ENCODE peak calls at places on chromosome 5, in nine cellular contexts. B is HCT116, A is right lobe of liver, D is right cardiac atrium, L is H1, S is adipocyte, X is cardiac muscle cell, Q is GM23248, O is SK-N-SH. I is an unnamed sample.

GRCh38 chr5:123285122-123286011 is 137.8 kb downstream of the CEP120 start:
- DNase-seq in B (no peak), A (no peak), D (peak; percentile 13), L (no peak), S (peak; percentile 65), X (peak; percentile 62), Q (peak; percentile 41), O (peak; percentile 63), I (no peak)

GRCh38 chr5:181246276-181247050 is 2.8 kb upstream of the RACK1 start:
- DNase-seq in B (peak; percentile 62), A (peak; percentile 92), D (peak; percentile 94), L (no peak), S (peak; percentile 97), X (peak; percentile 89), Q (peak; percentile 97), O (peak; percentile 93), I (no peak)

GRCh38 chr5:177367981-177368960 is 10.5 kb downstream of the RGS14 start:
- DNase-seq in B (no peak), A (peak; percentile 64), D (no peak), L (no peak), S (no peak), X (no peak), Q (no peak), O (no peak), I (no peak)

GRCh38 chr5:160181965-160182622 is 47.2 kb upstream of the FABP6 start:
- DNase-seq in B (no peak), A (no peak), D (no peak), L (no peak), S (no peak), X (no peak), Q (peak; percentile 41), O (no peak), I (no peak)

GRCh38 chr5:71778678-71779276 is 59.7 kb downstream of the CARTPT start:
- DNase-seq in B (peak; percentile 45), A (no peak), D (peak; percentile 16), L (no peak), S (peak; percentile 85), X (peak; percentile 57), Q (peak; percentile 28), O (peak; percentile 52), I (peak; percentile 18)

GRCh38 chr5:135735831-135736230 is 98.6 kb upstream of the SLC25A48 start:
- DNase-seq in B (no peak), A (no peak), D (no peak), L (no peak), S (no peak), X (no peak), Q (no peak), O (no peak), I (no peak)

GRCh38 chr5:74251106-74252032 is 389.2 kb downstream of the ENC1 start:
- DNase-seq in B (no peak), A (no peak), D (peak; percentile 59), L (no peak), S (peak; percentile 84), X (peak; percentile 98), Q (peak; percentile 96), O (no peak), I (peak; percentile 27)

GRCh38 chr5:4880304-4880741 is 259.8 kb upstream of the ADAMTS16 start:
- DNase-seq in B (no peak), A (no peak), D (no peak), L (no peak), S (no peak), X (no peak), Q (no peak), O (no peak), I (no peak)

GRCh38 chr5:143600396-143601075 is 197.1 kb upstream of the NR3C1 start:
- DNase-seq in B (no peak), A (no peak), D (no peak), L (no peak), S (peak; percentile 78), X (peak; percentile 64), Q (peak; percentile 65), O (no peak), I (no peak)

GRCh38 chr5:83265318-83265717 is 188.0 kb downstream of the XRCC4 start:
- DNase-seq in B (no peak), A (no peak), D (no peak), L (no peak), S (no peak), X (peak; percentile 32), Q (no peak), O (peak; percentile 14), I (no peak)

GRCh38 chr5:154593091-154593490 is 115.1 kb upstream of the HAND1 start:
- DNase-seq in B (no peak), A (no peak), D (no peak), L (no peak), S (peak; percentile 84), X (peak; percentile 77), Q (peak; percentile 76), O (no peak), I (no peak)

GRCh38 chr5:97266576-97266975 is 83.5 kb upstream of the RIOK2 start:
- DNase-seq in B (no peak), A (no peak), D (peak; percentile 77), L (no peak), S (no peak), X (peak; percentile 72), Q (peak; percentile 56), O (no peak), I (no peak)

GRCh38 chr5:161176221-161176620 is 324.2 kb upstream of the ATP10B start:
- DNase-seq in B (no peak), A (no peak), D (no peak), L (no peak), S (no peak), X (no peak), Q (no peak), O (no peak), I (no peak)

DNA sequence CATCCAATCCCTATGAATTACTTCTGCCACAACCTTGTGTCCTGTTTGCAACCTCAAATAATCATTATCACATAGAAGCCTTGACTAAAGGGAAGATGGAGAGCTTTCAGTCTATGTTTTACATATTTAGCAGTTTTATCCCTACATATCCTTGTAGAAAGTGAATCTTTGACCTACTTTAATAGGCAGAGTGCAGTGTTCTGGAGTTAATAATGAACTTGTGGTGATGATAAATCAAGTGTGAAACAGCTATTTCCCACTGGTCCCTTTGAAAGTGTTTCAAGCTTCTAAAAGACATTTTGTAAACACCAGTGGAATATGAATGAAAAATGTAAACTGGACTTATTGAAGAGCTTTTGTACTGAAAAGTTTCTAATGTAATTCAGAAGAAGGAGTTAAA is 406.7 kb downstream of the GABRG2 start:
- DNase-seq in B (no peak), A (no peak), D (no peak), L (no peak), S (no peak), X (no peak), Q (no peak), O (no peak), I (no peak)
- H3K9me3 ChIP-seq in B (peaks cover 14% of the 10 kb centered on the region), A (no peaks in the 10 kb centered on the region), D (no peaks in the 10 kb centered on the region), L (no peaks in the 10 kb centered on the region), S (peaks cover 2% of the 10 kb centered on the region), X (no peaks in the 10 kb centered on the region), Q (no peaks in the 10 kb centered on the region), O (no peaks in the 10 kb centered on the region), I (no peaks in the 10 kb centered on the region)

GRCh38 chr5:141303756-141304155 is at the start of gene SLC25A2:
- DNase-seq in B (no peak), A (no peak), D (no peak), L (no peak), S (no peak), X (no peak), Q (no peak), O (no peak), I (no peak)

DNA sequence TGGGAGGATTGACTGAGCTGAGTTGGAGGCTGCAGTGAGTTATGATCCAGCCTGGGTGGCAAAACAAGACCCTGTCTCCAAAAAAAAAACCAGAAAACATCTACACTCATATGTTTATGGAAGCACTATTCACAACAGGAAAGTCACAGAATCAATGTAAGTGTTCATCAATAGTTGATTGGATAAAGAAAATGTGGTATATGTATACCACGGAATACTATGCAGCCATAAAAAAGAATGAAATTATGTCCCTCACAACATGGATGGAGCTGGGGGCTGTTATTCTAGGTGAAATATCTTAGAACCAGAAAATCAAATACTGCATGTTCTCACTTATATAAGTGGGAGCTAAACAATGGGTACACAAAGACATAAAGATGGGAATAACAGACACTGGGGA is 2.8 kb upstream of the SLC25A2 start:
- DNase-seq in B (no peak), A (no peak), D (no peak), L (no peak), S (no peak), X (no peak), Q (no peak), O (no peak), I (no peak)
- H3K9me3 ChIP-seq in B (no peaks in the 10 kb centered on the region), A (peaks cover 2% of the 10 kb centered on the region), D (peaks cover 13% of the 10 kb centered on the region), L (no peaks in the 10 kb centered on the region), S (peaks cover 68% of the 10 kb centered on the region), X (no peaks in the 10 kb centered on the region), Q (no peaks in the 10 kb centered on the region), O (peaks cover 8% of the 10 kb centered on the region), I (no peaks in the 10 kb centered on the region)

DNA sequence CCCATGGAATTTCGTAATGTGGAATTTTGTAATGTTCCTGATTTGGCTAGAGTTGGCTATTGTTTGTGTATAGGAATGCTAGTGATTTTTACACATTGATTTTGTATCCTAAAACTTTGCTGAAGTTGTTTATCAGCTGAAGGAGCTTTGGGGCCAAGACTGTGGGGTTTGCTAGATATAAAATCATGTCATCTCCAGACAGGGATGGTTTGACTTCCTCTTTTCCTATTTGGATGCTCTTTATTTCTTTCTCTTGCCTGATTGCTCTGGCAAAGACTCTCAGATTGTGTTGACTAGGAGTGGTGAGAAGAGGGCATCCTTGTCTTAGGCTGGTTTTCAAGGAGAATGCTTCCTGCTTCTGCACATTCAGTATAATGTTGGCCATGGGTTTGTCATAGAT is 91.0 kb downstream of the NNT start:
- DNase-seq in B (no peak), A (no peak), D (no peak), L (no peak), S (no peak), X (peak; percentile 11), Q (no peak), O (no peak), I (no peak)
- H3K9me3 ChIP-seq in B (no peaks in the 10 kb centered on the region), A (no peaks in the 10 kb centered on the region), D (no peaks in the 10 kb centered on the region), L (peaks cover 10% of the 10 kb centered on the region), S (no peaks in the 10 kb centered on the region), X (no peaks in the 10 kb centered on the region), Q (no peaks in the 10 kb centered on the region), O (no peaks in the 10 kb centered on the region), I (peaks cover 15% of the 10 kb centered on the region)

GRCh38 chr5:132243366-132243977 is 14.0 kb upstream of the PDLIM4 start:
- DNase-seq in B (no peak), A (no peak), D (no peak), L (no peak), S (no peak), X (no peak), Q (no peak), O (no peak), I (no peak)
- H3K9me3 ChIP-seq in B (peaks cover 3% of the 10 kb centered on the region), A (no peaks in the 10 kb centered on the region), D (no peaks in the 10 kb centered on the region), L (peaks cover 14% of the 10 kb centered on the region), S (peaks cover 18% of the 10 kb centered on the region), X (no peaks in the 10 kb centered on the region), Q (no peaks in the 10 kb centered on the region), O (peaks cover 4% of the 10 kb centered on the region), I (peaks cover 6% of the 10 kb centered on the region)

GRCh38 chr5:40124367-40124766 is 555.3 kb upstream of the PTGER4 start:
- DNase-seq in B (peak; percentile 27), A (no peak), D (no peak), L (no peak), S (peak; percentile 8), X (no peak), Q (no peak), O (no peak), I (no peak)
- H3K9me3 ChIP-seq in B (no peaks in the 10 kb centered on the region), A (no peaks in the 10 kb centered on the region), D (peaks cover 8% of the 10 kb centered on the region), L (peaks cover 24% of the 10 kb centered on the region), S (peaks cover 41% of the 10 kb centered on the region), X (peaks cover 3% of the 10 kb centered on the region), Q (no peaks in the 10 kb centered on the region), O (peaks cover 3% of the 10 kb centered on the region), I (peaks cover 40% of the 10 kb centered on the region)